ENCODE peak calls at places on chromosomes 11 and 22, in five cellular contexts. One of them, this sample, is unnamed.

GRCh38 chr11:46363455-46363920 is 16.2 kb downstream of the DGKZ start:
- DNase-seq in tibial artery: no peak
- DNase-seq in adipocyte: peak; percentile 30
- DNase-seq in A549: no peak
- DNase-seq in lower lobe of right lung: no peak
- DNase-seq in this sample: no peak

GRCh38 chr22:39077513-39077840 is 402 bp downstream of the APOBEC3G start:
- DNase-seq in adipocyte: no peak
- DNase-seq in lower lobe of right lung: no peak
- DNase-seq in A549: no peak
- DNase-seq in tibial artery: no peak
- DNase-seq in this sample: no peak

GRCh38 chr11:132471491-132471890 is 1060.8 kb downstream of the OPCML start:
- DNase-seq in tibial artery: no peak
- DNase-seq in A549: no peak
- DNase-seq in adipocyte: peak; percentile 33
- DNase-seq in lower lobe of right lung: no peak
- DNase-seq in this sample: no peak

GRCh38 chr11:112179601-112180000 is 4.3 kb downstream of the BCO2 start:
- DNase-seq in adipocyte: no peak
- DNase-seq in A549: no peak
- DNase-seq in lower lobe of right lung: no peak
- DNase-seq in tibial artery: no peak
- DNase-seq in this sample: no peak

GRCh38 chr11:28713850-28714249 is 605.7 kb downstream of the METTL15 start:
- DNase-seq in lower lobe of right lung: no peak
- DNase-seq in tibial artery: no peak
- DNase-seq in A549: no peak
- DNase-seq in adipocyte: no peak
- DNase-seq in this sample: no peak

GRCh38 chr11:104663190-104664140 is 234.8 kb downstream of the CASP12 start:
- DNase-seq in lower lobe of right lung: no peak
- DNase-seq in adipocyte: no peak
- DNase-seq in A549: no peak
- DNase-seq in tibial artery: no peak
- DNase-seq in this sample: no peak

GRCh38 chr22:38455530-38456271 is 702 bp upstream of the KCNJ4 start:
- DNase-seq in A549: no peak
- DNase-seq in adipocyte: peak; percentile 60
- DNase-seq in lower lobe of right lung: no peak
- DNase-seq in tibial artery: no peak
- DNase-seq in this sample: no peak

GRCh38 chr11:65308281-65308891 is 6.3 kb upstream of the CDC42EP2 start:
- DNase-seq in A549: no peak
- DNase-seq in tibial artery: no peak
- DNase-seq in lower lobe of right lung: peak; percentile 65
- DNase-seq in adipocyte: no peak
- DNase-seq in this sample: no peak

GRCh38 chr22:40631925-40632324 is 4.6 kb downstream of the MRTFA start:
- DNase-seq in A549: no peak
- DNase-seq in adipocyte: no peak
- DNase-seq in lower lobe of right lung: no peak
- DNase-seq in tibial artery: no peak
- DNase-seq in this sample: no peak

GRCh38 chr22:40709752-40710413 is 30.6 kb downstream of the MCHR1 start:
- DNase-seq in A549: no peak
- DNase-seq in adipocyte: peak; percentile 47
- DNase-seq in lower lobe of right lung: no peak
- DNase-seq in tibial artery: peak; percentile 61
- DNase-seq in this sample: no peak

GRCh38 chr11:96257972-96258951 is 84.7 kb downstream of the MAML2 start:
- DNase-seq in lower lobe of right lung: no peak
- DNase-seq in tibial artery: no peak
- DNase-seq in adipocyte: no peak
- DNase-seq in A549: no peak
- DNase-seq in this sample: no peak

GRCh38 chr22:49946612-49947295 is 13.8 kb upstream of the PIM3 start:
- DNase-seq in tibial artery: no peak
- DNase-seq in lower lobe of right lung: no peak
- DNase-seq in adipocyte: no peak
- DNase-seq in A549: no peak
- DNase-seq in this sample: no peak

GRCh38 chr22:47420211-47420610 is 657.8 kb downstream of the TBC1D22A start:
- DNase-seq in A549: no peak
- DNase-seq in adipocyte: no peak
- DNase-seq in tibial artery: no peak
- DNase-seq in lower lobe of right lung: no peak
- DNase-seq in this sample: no peak

GRCh38 chr11:70537576-70538571 is 139.5 kb downstream of the CTTN start:
- DNase-seq in lower lobe of right lung: peak; percentile 32
- DNase-seq in adipocyte: no peak
- DNase-seq in A549: no peak
- DNase-seq in tibial artery: no peak
- DNase-seq in this sample: no peak

GRCh38 chr11:15800121-15800800 is 556.1 kb downstream of the SOX6 start:
- DNase-seq in adipocyte: peak; percentile 77
- DNase-seq in A549: no peak
- DNase-seq in tibial artery: peak; percentile 70
- DNase-seq in lower lobe of right lung: peak; percentile 69
- DNase-seq in this sample: no peak

GRCh38 chr11:47819743-47820142 is 28.4 kb downstream of the NUP160 start:
- DNase-seq in A549: no peak
- DNase-seq in adipocyte: no peak
- DNase-seq in lower lobe of right lung: no peak
- DNase-seq in tibial artery: no peak
- DNase-seq in this sample: no peak

GRCh38 chr11:121419839-121420238 is 32.3 kb upstream of the SORL1 start:
- DNase-seq in adipocyte: no peak
- DNase-seq in A549: no peak
- DNase-seq in lower lobe of right lung: no peak
- DNase-seq in tibial artery: peak; percentile 49
- DNase-seq in this sample: no peak

GRCh38 chr11:68527585-68527984 is 67.0 kb downstream of the PPP6R3 start:
- DNase-seq in lower lobe of right lung: no peak
- DNase-seq in tibial artery: no peak
- DNase-seq in adipocyte: no peak
- DNase-seq in A549: no peak
- DNase-seq in this sample: no peak

GRCh38 chr11:47518212-47518959 is 34.5 kb downstream of the CELF1 start:
- DNase-seq in adipocyte: no peak
- DNase-seq in tibial artery: no peak
- DNase-seq in lower lobe of right lung: no peak
- DNase-seq in A549: no peak
- DNase-seq in this sample: no peak

GRCh38 chr11:103586756-103587155 is 449.7 kb upstream of the DDI1 start:
- DNase-seq in tibial artery: no peak
- DNase-seq in A549: no peak
- DNase-seq in lower lobe of right lung: no peak
- DNase-seq in adipocyte: peak; percentile 64
- DNase-seq in this sample: no peak

GRCh38 chr11:10454506-10454901 is 560 bp upstream of the AMPD3 start:
- DNase-seq in A549: no peak
- DNase-seq in tibial artery: no peak
- DNase-seq in adipocyte: no peak
- DNase-seq in lower lobe of right lung: no peak
- DNase-seq in this sample: no peak

GRCh38 chr11:10452211-10452767 is 2.8 kb upstream of the AMPD3 start:
- DNase-seq in A549: no peak
- DNase-seq in tibial artery: no peak
- DNase-seq in lower lobe of right lung: no peak
- DNase-seq in adipocyte: no peak
- DNase-seq in this sample: no peak

GRCh38 chr11:10454902-10455631 is at the start of gene AMPD3:
- DNase-seq in adipocyte: peak; percentile 79
- DNase-seq in lower lobe of right lung: no peak
- DNase-seq in tibial artery: no peak
- DNase-seq in A549: peak; percentile 84
- DNase-seq in this sample: no peak

GRCh38 chr11:10451399-10452116 is 3.5 kb upstream of the AMPD3 start:
- DNase-seq in tibial artery: no peak
- DNase-seq in adipocyte: no peak
- DNase-seq in lower lobe of right lung: no peak
- DNase-seq in A549: no peak
- DNase-seq in this sample: no peak

GRCh38 chr11:10453261-10453660 is 1.8 kb upstream of the AMPD3 start:
- DNase-seq in A549: no peak
- DNase-seq in lower lobe of right lung: no peak
- DNase-seq in adipocyte: no peak
- DNase-seq in tibial artery: no peak
- DNase-seq in this sample: no peak
- H3K4me1 ChIP-seq in A549: peaks cover 25% of the 10 kb centered on the region
- H3K4me1 ChIP-seq in lower lobe of right lung: peaks cover 36% of the 10 kb centered on the region
- H3K4me1 ChIP-seq in adipocyte: peaks cover 35% of the 10 kb centered on the region
- H3K4me1 ChIP-seq in tibial artery: peaks cover 15% of the 10 kb centered on the region
- H3K4me1 ChIP-seq in this sample: peaks cover 5% of the 10 kb centered on the region

GRCh38 chr22:37233751-37234631 is 10.1 kb downstream of the RAC2 start:
- DNase-seq in adipocyte: no peak
- DNase-seq in tibial artery: no peak
- DNase-seq in lower lobe of right lung: peak; percentile 22
- DNase-seq in A549: no peak
- DNase-seq in this sample: no peak

GRCh38 chr22:37231406-37232139 is 12.5 kb downstream of the RAC2 start:
- DNase-seq in tibial artery: no peak
- DNase-seq in adipocyte: no peak
- DNase-seq in lower lobe of right lung: peak; percentile 31
- DNase-seq in A549: no peak
- DNase-seq in this sample: no peak

GRCh38 chr22:37230673-37231405 is 13.2 kb downstream of the RAC2 start:
- DNase-seq in lower lobe of right lung: peak; percentile 17
- DNase-seq in adipocyte: no peak
- DNase-seq in A549: no peak
- DNase-seq in tibial artery: no peak
- DNase-seq in this sample: no peak

GRCh38 chr22:37229805-37230672 is 14.0 kb downstream of the RAC2 start:
- DNase-seq in A549: no peak
- DNase-seq in lower lobe of right lung: peak; percentile 80
- DNase-seq in adipocyte: peak; percentile 44
- DNase-seq in tibial artery: peak; percentile 44
- DNase-seq in this sample: no peak

DNA sequence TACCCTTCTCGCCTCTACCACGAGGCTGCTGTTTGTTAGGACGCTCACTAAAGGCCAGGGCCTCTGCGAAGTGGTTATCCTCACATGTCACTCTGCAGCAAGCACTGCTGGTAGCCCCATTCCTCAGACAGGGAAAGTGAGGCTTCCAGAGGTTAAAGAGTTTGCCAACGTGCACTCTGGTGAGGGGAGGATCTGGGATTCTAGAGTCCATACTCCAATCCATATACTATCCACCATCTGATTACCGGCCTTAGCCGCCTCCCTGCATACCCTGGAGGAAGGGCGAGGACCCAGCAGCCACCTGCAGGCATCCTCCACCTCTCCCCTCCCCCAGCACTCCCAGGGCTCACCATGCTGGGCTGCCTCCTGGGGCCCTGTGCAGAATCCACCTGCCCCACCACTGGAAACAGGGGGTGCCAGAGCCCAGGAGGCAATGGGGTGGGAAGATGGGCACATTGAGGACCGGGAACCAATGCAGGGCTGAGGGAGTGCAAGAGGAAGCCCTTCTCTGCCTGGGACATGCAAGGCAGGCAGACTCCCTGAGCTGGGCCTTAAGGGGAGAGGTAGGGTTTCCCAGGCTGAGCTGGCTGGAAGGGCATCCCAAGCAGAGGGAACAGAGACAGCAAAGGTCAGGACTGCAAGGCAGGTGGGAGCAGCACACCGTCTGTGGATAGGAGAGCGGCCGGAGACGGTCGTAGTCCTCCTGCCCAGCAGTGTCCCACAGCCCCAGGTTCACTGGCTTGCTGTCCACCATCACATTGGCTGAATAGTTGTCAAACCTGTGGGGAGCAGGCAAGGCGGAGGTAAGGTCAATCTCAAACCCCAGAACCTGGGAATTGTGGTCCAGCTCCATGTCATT is 11.7 kb downstream of the RAC2 start:
- DNase-seq in A549: no peak
- DNase-seq in tibial artery: no peak
- DNase-seq in lower lobe of right lung: peak; percentile 26
- DNase-seq in adipocyte: no peak
- DNase-seq in this sample: no peak
- H3K4me1 ChIP-seq in A549: peaks cover 26% of the 10 kb centered on the region
- H3K4me1 ChIP-seq in tibial artery: no peaks in the 10 kb centered on the region
- H3K4me1 ChIP-seq in lower lobe of right lung: peaks cover 43% of the 10 kb centered on the region
- H3K4me1 ChIP-seq in adipocyte: peaks cover 23% of the 10 kb centered on the region
- H3K4me1 ChIP-seq in this sample: no peaks in the 10 kb centered on the region

GRCh38 chr11:57464343-57465181 is 4.2 kb downstream of the RTN4RL2 start:
- DNase-seq in A549: no peak
- DNase-seq in tibial artery: no peak
- DNase-seq in lower lobe of right lung: no peak
- DNase-seq in adipocyte: no peak
- DNase-seq in this sample: no peak
- H3K4me1 ChIP-seq in A549: peaks cover 11% of the 10 kb centered on the region
- H3K4me1 ChIP-seq in tibial artery: peaks cover 16% of the 10 kb centered on the region
- H3K4me1 ChIP-seq in lower lobe of right lung: peaks cover 14% of the 10 kb centered on the region
- H3K4me1 ChIP-seq in adipocyte: peaks cover 4% of the 10 kb centered on the region
- H3K4me1 ChIP-seq in this sample: peaks cover 13% of the 10 kb centered on the region

DNA sequence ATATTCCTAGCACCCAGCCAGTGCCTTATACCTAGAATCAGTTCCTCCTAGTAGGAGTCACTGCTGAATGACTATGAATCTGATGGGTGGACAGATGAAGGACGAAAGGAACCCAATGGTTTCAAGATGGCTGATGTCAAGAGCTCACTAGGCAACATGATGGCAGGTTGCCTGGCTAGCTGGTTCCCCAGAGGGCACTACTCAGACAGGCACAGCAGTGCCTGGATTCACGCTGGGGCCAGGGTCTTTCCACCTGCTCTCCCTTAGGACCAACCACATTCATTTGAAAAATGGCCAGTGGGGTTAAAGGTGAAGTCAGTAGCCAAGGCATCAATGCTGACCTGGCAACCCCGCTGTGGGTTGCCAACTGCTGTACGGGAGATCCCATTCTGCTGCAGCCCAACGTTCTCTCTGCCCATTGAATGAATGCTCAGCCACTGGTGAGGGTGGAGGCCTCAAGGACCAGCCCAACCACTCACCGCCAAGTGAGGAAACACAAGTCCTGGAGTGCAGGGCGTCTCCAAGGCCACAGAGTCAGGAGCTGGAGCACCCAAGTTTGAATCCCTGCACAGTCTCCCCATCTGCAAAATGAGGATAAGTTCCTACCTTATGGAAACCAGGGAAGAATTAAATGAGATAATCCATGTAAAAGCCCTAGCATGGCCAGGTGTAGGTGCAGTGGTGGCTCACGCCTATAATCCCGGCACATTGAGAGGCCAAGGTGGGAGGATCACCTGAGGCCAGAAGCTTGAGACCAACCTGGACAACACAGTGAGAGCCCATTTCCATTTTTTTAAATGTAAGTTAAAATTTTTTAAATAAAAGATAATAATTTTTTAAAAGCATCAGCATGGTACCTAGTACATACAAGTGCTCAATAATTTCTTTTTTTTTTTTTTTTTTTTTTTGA is 12.4 kb downstream of the MYH9 start:
- DNase-seq in tibial artery: no peak
- DNase-seq in adipocyte: no peak
- DNase-seq in lower lobe of right lung: peak; percentile 82
- DNase-seq in A549: no peak
- DNase-seq in this sample: no peak
- H3K4me1 ChIP-seq in tibial artery: peaks cover 95% of the 10 kb centered on the region
- H3K4me1 ChIP-seq in adipocyte: peaks cover 34% of the 10 kb centered on the region
- H3K4me1 ChIP-seq in lower lobe of right lung: peaks cover 100% of the 10 kb centered on the region
- H3K4me1 ChIP-seq in A549: peaks cover 71% of the 10 kb centered on the region
- H3K4me1 ChIP-seq in this sample: peaks cover 15% of the 10 kb centered on the region